ENCODE peak calls at places on chromosomes 4 and X, in eight cellular contexts. Y, V, O, B, R, G, U and I are unnamed samples.

GRCh38 chr4:159463235-159463634 is 360.4 kb downstream of the RAPGEF2 start:
- DNase-seq in U (no peak), G (no peak), Y (no peak), B (no peak), O (no peak), R (no peak), V (no peak), I (no peak)

GRCh38 chr4:143411527-143412480 is 75.1 kb downstream of the GAB1 start:
- DNase-seq in G (no peak), R (no peak), Y (no peak), B (no peak), V (no peak), U (no peak), O (no peak), I (no peak)

GRCh38 chrX:23786268-23786815 is 3.4 kb downstream of the SAT1 start:
- DNase-seq in G (no peak), V (no peak), B (no peak), O (no peak), U (no peak), Y (no peak), R (no peak), I (no peak)

GRCh38 chr4:140116442-140117104 is 37.4 kb downstream of the MAML3 start:
- DNase-seq in Y (no peak), G (no peak), R (no peak), O (no peak), V (no peak), U (no peak), B (no peak), I (no peak)

GRCh38 chrX:72305286-72306084 is at the start of gene CITED1:
- DNase-seq in O (no peak), R (no peak), B (peak; percentile 82), Y (peak; percentile 8), V (no peak), U (no peak), G (no peak), I (no peak)

GRCh38 chr4:179804440-179804839 is 2362.2 kb upstream of the AGA start:
- DNase-seq in G (no peak), U (no peak), Y (no peak), O (peak; percentile 45), V (no peak), R (no peak), B (no peak), I (no peak)

GRCh38 chr4:7021930-7022658 is 21.1 kb upstream of the TADA2B start:
- DNase-seq in Y (no peak), U (no peak), V (no peak), B (no peak), R (no peak), O (peak; percentile 85), G (no peak), I (no peak)

GRCh38 chr4:154597798-154598774 is 7.5 kb upstream of the FGA start:
- DNase-seq in V (no peak), G (no peak), Y (no peak), R (no peak), O (no peak), U (no peak), B (no peak), I (no peak)

GRCh38 chr4:83174844-83175414 is 60.4 kb upstream of the PLAC8 start:
- DNase-seq in G (no peak), O (no peak), V (no peak), R (no peak), U (no peak), B (no peak), Y (no peak), I (peak; percentile 37)

GRCh38 chr4:95124906-95125504 is 367.2 kb downstream of the BMPR1B start:
- DNase-seq in V (no peak), G (no peak), R (no peak), U (no peak), B (peak; percentile 75), Y (no peak), O (peak; percentile 8), I (no peak)

GRCh38 chr4:165783626-165784025 is 89.4 kb upstream of the TLL1 start:
- DNase-seq in V (no peak), G (no peak), B (no peak), U (no peak), Y (no peak), O (no peak), R (no peak), I (no peak)

GRCh38 chr4:7753931-7754465 is 185.7 kb downstream of the AFAP1 start:
- DNase-seq in O (peak; percentile 74), Y (no peak), R (no peak), B (no peak), V (no peak), U (no peak), G (no peak), I (no peak)

GRCh38 chr4:146488495-146489174 is 33.1 kb downstream of the SLC10A7 start:
- DNase-seq in R (no peak), O (no peak), U (no peak), G (no peak), V (no peak), B (no peak), Y (no peak), I (no peak)

GRCh38 chr4:72076562-72076961 is 44.8 kb downstream of the NPFFR2 start:
- DNase-seq in R (no peak), U (no peak), V (no peak), O (peak; percentile 10), B (no peak), G (no peak), Y (no peak), I (no peak)

GRCh38 chrX:16826207-16826606 is 39.9 kb downstream of the TXLNG start:
- DNase-seq in G (no peak), V (no peak), Y (no peak), R (no peak), U (no peak), B (no peak), O (no peak), I (peak; percentile 44)

GRCh38 chrX:97747346-97747745 is 863.6 kb downstream of the RPA4 start:
- DNase-seq in G (no peak), B (no peak), R (no peak), V (no peak), O (no peak), Y (no peak), U (no peak), I (no peak)

GRCh38 chr4:101307901-101308300 is 39.4 kb downstream of the PPP3CA start:
- DNase-seq in O (no peak), V (no peak), R (no peak), G (no peak), U (no peak), Y (no peak), B (no peak), I (no peak)

GRCh38 chr4:124713213-124713592 is 671 bp upstream of the ANKRD50 start:
- DNase-seq in R (no peak), B (peak; percentile 85), V (peak; percentile 35), U (peak; percentile 73), G (no peak), O (peak; percentile 59), Y (peak; percentile 44), I (peak; percentile 53)

GRCh38 chrX:24169211-24169610 is 19.7 kb downstream of the ZFX start:
- DNase-seq in B (no peak), O (no peak), G (no peak), U (no peak), R (no peak), Y (no peak), V (no peak), I (peak; percentile 32)

GRCh38 chrX:154401918-154402621 is 3.9 kb downstream of the RPL10 start:
- DNase-seq in O (peak; percentile 29), Y (no peak), B (peak; percentile 61), U (no peak), G (no peak), V (no peak), R (no peak), I (no peak)

GRCh38 chrX:46634577-46634976 is 61.0 kb downstream of the CHST7 start:
- DNase-seq in B (no peak), Y (no peak), V (no peak), O (no peak), G (no peak), U (no peak), R (no peak), I (no peak)

GRCh38 chr4:21113496-21114213 is 413.4 kb downstream of the PACRGL start:
- DNase-seq in B (no peak), O (no peak), V (no peak), U (no peak), G (no peak), R (no peak), Y (no peak), I (no peak)

DNA sequence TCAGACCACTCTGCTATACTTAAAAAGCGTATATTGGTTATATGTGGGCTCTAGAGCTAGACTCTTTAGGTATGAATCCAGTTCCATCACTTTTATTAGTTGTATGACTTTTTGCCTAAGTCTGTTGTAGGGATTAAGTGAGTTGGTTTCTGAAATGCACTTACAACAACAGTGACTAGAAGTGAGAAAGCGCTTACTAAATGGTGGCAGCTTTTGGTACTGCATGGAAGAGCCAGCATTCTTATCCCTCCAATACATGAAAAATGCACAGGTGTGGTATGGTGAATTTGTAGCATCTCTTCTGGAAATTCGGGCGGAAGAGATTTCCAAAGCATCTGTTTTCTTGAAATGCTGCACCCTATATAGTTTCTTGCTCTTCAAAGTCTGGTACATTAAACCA is 117.1 kb downstream of the SPANXA1 start:
- DNase-seq in Y (no peak), U (no peak), O (no peak), R (no peak), B (peak; percentile 38), G (no peak), V (no peak), I (no peak)
- TF ChIP-seq CTCF in Y (no peak), U (peak; percentile 39), O (peak; percentile 51), R (no peak), B (peak; percentile 59), G (no peak), V (no peak), I (no peak)

DNA sequence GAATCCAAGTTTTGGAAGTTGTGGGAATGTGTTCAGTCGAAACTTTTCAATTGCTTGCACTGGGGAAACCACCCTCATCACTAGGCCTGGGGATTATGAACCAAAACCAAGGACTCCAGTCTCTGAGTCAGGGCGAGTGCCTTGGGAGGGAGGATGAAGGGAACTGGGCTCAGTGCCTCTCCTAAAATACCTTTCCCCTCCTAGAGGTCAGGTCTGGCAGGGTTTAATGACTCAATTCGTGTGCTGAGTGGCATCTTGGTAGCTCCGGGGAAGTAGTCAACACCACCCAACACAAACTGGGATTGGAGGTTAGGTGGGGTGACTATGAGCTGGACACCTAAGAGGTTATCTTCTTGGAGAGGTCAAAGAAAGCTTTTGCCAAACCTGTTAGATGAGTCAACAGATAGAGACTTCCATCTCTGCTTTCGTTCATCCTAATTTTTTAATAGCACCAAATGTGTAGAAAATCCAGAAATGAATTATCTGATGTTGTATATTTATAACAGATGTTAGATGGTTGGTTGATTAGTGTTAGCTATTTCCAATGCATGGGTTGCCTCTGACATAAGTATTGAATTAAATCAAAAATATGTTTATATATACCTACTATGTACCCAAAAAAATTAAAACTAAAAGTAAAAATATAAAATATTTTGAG is 202.8 kb downstream of the SHROOM3 start:
- DNase-seq in U (no peak), R (no peak), O (peak; percentile 53), V (no peak), G (no peak), B (no peak), Y (no peak), I (no peak)
- TF ChIP-seq CTCF in U (no peak), R (no peak), O (no peak), V (no peak), G (no peak), B (no peak), Y (no peak), I (no peak)

GRCh38 chrX:101462892-101463291 is 22.4 kb upstream of the ARMCX4 start:
- DNase-seq in R (no peak), V (no peak), G (no peak), U (no peak), Y (no peak), B (no peak), O (no peak), I (peak; percentile 35)
- TF ChIP-seq CTCF in R (no peak), V (no peak), G (no peak), U (peak; percentile 20), Y (no peak), B (peak; percentile 51), O (peak; percentile 43), I (peak; percentile 44)

GRCh38 chrX:103441878-103442535 is 65.7 kb downstream of the BEX3 start:
- DNase-seq in G (no peak), U (no peak), V (no peak), B (no peak), O (no peak), Y (no peak), R (no peak), I (no peak)
- TF ChIP-seq CTCF in G (no peak), U (no peak), V (no peak), B (no peak), O (no peak), Y (no peak), R (no peak), I (no peak)